ENCODE peak calls at places on chromosome 4, in nine cellular contexts. T is H7, K is sigmoid colon, E is adipocyte, F is HFF-Myc, M is bronchial epithelial cell, Z is cardiac muscle cell, R is astrocyte, X is HepG2. C is an unnamed sample.

GRCh38 chr4:121070274-121070673 is 2.1 kb downstream of the NDNF start:
- DNase-seq in X (no peak), M (no peak), T (peak), K (peak), F (no peak), E (no peak), R (no peak), Z (peak), C (no peak)

GRCh38 chr4:117700111-117700892 is 334.0 kb upstream of the NDST3 start:
- DNase-seq in E (peak), M (peak), K (no peak), T (peak), Z (peak), X (peak), R (no peak), F (no peak), C (no peak)

GRCh38 chr4:620201-620600 is 5.2 kb upstream of the PDE6B start:
- DNase-seq in E (no peak), R (no peak), T (no peak), X (no peak), M (no peak), Z (no peak), K (no peak), F (no peak), C (no peak)

GRCh38 chr4:143773998-143774898 is 73.8 kb upstream of the FREM3 start:
- DNase-seq in X (peak), Z (peak), T (peak), R (peak), K (no peak), M (peak), F (peak), E (peak), C (peak)

GRCh38 chr4:7398104-7398423 is 36.7 kb downstream of the PSAPL1 start:
- DNase-seq in F (peak), E (peak), T (no peak), M (peak), Z (peak), X (no peak), R (peak), K (peak), C (no peak)

GRCh38 chr4:153787156-153787555 is 1.7 kb downstream of the SFRP2 start:
- DNase-seq in F (no peak), Z (no peak), E (peak), T (peak), K (no peak), X (no peak), R (no peak), M (no peak), C (no peak)

GRCh38 chr4:121428721-121429120 is 47.9 kb upstream of the QRFPR start:
- DNase-seq in Z (no peak), T (no peak), M (peak), X (no peak), E (peak), K (no peak), R (peak), F (no peak), C (no peak)

GRCh38 chr4:6339818-6340445 is 70.3 kb downstream of the WFS1 start:
- DNase-seq in E (no peak), K (no peak), R (no peak), M (no peak), Z (no peak), F (no peak), X (no peak), T (no peak), C (no peak)

GRCh38 chr4:147430111-147430510 is 50.8 kb upstream of the EDNRA start:
- DNase-seq in E (no peak), K (no peak), Z (no peak), X (no peak), R (no peak), T (no peak), F (no peak), M (peak), C (no peak)

GRCh38 chr4:136438645-136439044 is 1093.6 kb downstream of the PCDH18 start:
- DNase-seq in E (no peak), K (no peak), F (no peak), Z (no peak), R (no peak), M (no peak), X (no peak), T (no peak), C (no peak)

GRCh38 chr4:139568206-139568969 is 12.4 kb upstream of the SETD7 start:
- DNase-seq in F (no peak), R (no peak), K (no peak), E (no peak), Z (no peak), X (no peak), M (peak), T (no peak), C (no peak)

GRCh38 chr4:54099287-54099958 is 540 bp upstream of the GSX2 start:
- DNase-seq in E (peak), K (no peak), Z (no peak), X (no peak), R (peak), M (no peak), T (peak), F (no peak), C (no peak)

GRCh38 chr4:101795704-101796103 is 5.2 kb downstream of the BANK1 start:
- DNase-seq in F (no peak), X (no peak), Z (no peak), R (no peak), M (no peak), K (no peak), T (no peak), E (no peak), C (no peak)

GRCh38 chr4:53196872-53197759 is 168.7 kb downstream of the SCFD2 start:
- DNase-seq in K (no peak), F (peak), E (peak), Z (peak), M (peak), X (peak), T (peak), R (peak), C (peak)

GRCh38 chr4:87543835-87544461 is 14.8 kb upstream of the SPARCL1 start:
- DNase-seq in Z (peak), M (peak), R (peak), T (peak), F (no peak), E (peak), X (peak), K (no peak), C (peak)

GRCh38 chr4:15649914-15650545 is 5.1 kb downstream of the FBXL5 start:
- DNase-seq in Z (peak), E (peak), M (peak), F (no peak), R (peak), K (no peak), X (peak), T (peak), C (no peak)

GRCh38 chr4:184335520-184335919 is 117.8 kb upstream of the ENPP6 start:
- DNase-seq in F (no peak), T (no peak), Z (no peak), E (no peak), M (no peak), R (no peak), X (no peak), K (no peak), C (no peak)

GRCh38 chr4:177862541-177863176 is 420.4 kb upstream of the AGA start:
- DNase-seq in M (no peak), R (no peak), T (no peak), E (no peak), F (no peak), Z (no peak), X (no peak), K (no peak), C (no peak)

GRCh38 chr4:118410143-118410542 is 57.3 kb upstream of the PRSS12 start:
- DNase-seq in T (no peak), E (peak), Z (no peak), F (no peak), R (peak), M (peak), K (no peak), X (no peak), C (no peak)

GRCh38 chr4:42278709-42279324 is 118.5 kb upstream of the SHISA3 start:
- DNase-seq in E (no peak), M (no peak), Z (no peak), K (no peak), F (no peak), X (no peak), R (no peak), T (no peak), C (no peak)

GRCh38 chr4:183722738-183723560 is 63.9 kb downstream of the TRAPPC11 start:
- DNase-seq in Z (peak), F (no peak), K (peak), X (no peak), R (peak), M (peak), T (peak), E (peak), C (no peak)

GRCh38 chr4:101102114-101102752 is 245.1 kb downstream of the PPP3CA start:
- DNase-seq in X (no peak), E (peak), R (peak), T (no peak), F (peak), K (peak), Z (no peak), M (no peak), C (no peak)

GRCh38 chr4:171834640-171835039 is 21.4 kb downstream of the GALNTL6 start:
- DNase-seq in M (no peak), T (no peak), Z (no peak), E (no peak), K (no peak), F (no peak), R (no peak), X (no peak), C (no peak)

GRCh38 chr4:64539234-64539849 is 130.1 kb upstream of the TECRL start:
- DNase-seq in T (peak), M (peak), E (peak), Z (peak), X (peak), F (peak), R (peak), K (no peak), C (peak)

GRCh38 chr4:109946120-109946519 is 33.4 kb downstream of the EGF start:
- DNase-seq in X (no peak), T (no peak), M (no peak), Z (no peak), K (no peak), E (no peak), F (no peak), R (no peak), C (no peak)

GRCh38 chr4:184280591-184281071 is 63.0 kb upstream of the ENPP6 start:
- DNase-seq in Z (no peak), E (no peak), X (peak), R (no peak), F (no peak), K (no peak), T (no peak), M (no peak), C (no peak)

GRCh38 chr4:25448379-25449109 is 71.5 kb downstream of the ANAPC4 start:
- DNase-seq in F (peak), E (peak), R (peak), X (no peak), Z (no peak), T (no peak), K (peak), M (peak), C (no peak)

GRCh38 chr4:1767770-1768366 is 25.2 kb upstream of the FGFR3 start:
- DNase-seq in T (peak), F (no peak), X (peak), M (peak), K (no peak), E (peak), Z (peak), R (no peak), C (no peak)

GRCh38 chr4:143587703-143588102 is 74.2 kb downstream of the SMARCA5 start:
- DNase-seq in T (no peak), K (no peak), X (no peak), E (peak), F (no peak), M (peak), Z (no peak), R (peak), C (no peak)

GRCh38 chr4:134328741-134329140 is 127.2 kb upstream of the PABPC4L start:
- DNase-seq in F (no peak), K (no peak), E (no peak), R (no peak), T (peak), X (no peak), M (no peak), Z (no peak), C (no peak)

GRCh38 chr4:22115262-22115661 is 166.7 kb upstream of the KCNIP4 start:
- DNase-seq in F (no peak), T (no peak), M (no peak), R (no peak), Z (no peak), K (no peak), E (peak), X (no peak), C (no peak)

GRCh38 chr4:114393295-114394038 is 205.1 kb upstream of the UGT8 start:
- DNase-seq in Z (no peak), F (no peak), M (no peak), R (peak), K (no peak), E (no peak), T (no peak), X (no peak), C (no peak)
- H3K4me3 ChIP-seq in Z (no peak), F (no peak), M (no peak), R (no peak), K (no peak), E (no peak), T (no peak), X (no peak), C (no peak)

GRCh38 chr4:48668254-48669017 is 111.6 kb downstream of the FRYL start:
- DNase-seq in X (no peak), T (no peak), R (no peak), E (no peak), Z (peak), M (peak), F (no peak), K (no peak), C (no peak)
- H3K4me3 ChIP-seq in X (no peak), T (no peak), R (no peak), E (no peak), Z (no peak), M (no peak), F (no peak), K (no peak), C (no peak)

GRCh38 chr4:108622022-108622421 is 1.6 kb downstream of the RPL34 start:
- DNase-seq in X (no peak), T (no peak), R (no peak), K (no peak), M (no peak), F (no peak), E (no peak), Z (no peak), C (no peak)
- H3K4me3 ChIP-seq in X (peak), T (no peak), R (peak), K (no peak), M (no peak), F (peak), E (peak), Z (peak), C (peak)

GRCh38 chr4:2871911-2872310 is 28.3 kb downstream of the ADD1 start:
- DNase-seq in M (no peak), Z (no peak), X (no peak), F (no peak), T (no peak), K (no peak), E (no peak), R (no peak), C (no peak)

GRCh38 chr4:2868840-2869487 is 25.3 kb downstream of the ADD1 start:
- DNase-seq in R (no peak), Z (no peak), F (no peak), T (no peak), K (no peak), M (no peak), E (no peak), X (no peak), C (no peak)

GRCh38 chr4:2871466-2871865 is 27.8 kb downstream of the ADD1 start:
- DNase-seq in F (no peak), E (no peak), K (no peak), T (no peak), Z (no peak), M (no peak), X (no peak), R (no peak), C (no peak)

GRCh38 chr4:2869659-2870058 is 26.0 kb downstream of the ADD1 start:
- DNase-seq in T (no peak), X (no peak), E (no peak), F (no peak), Z (no peak), K (no peak), R (no peak), M (no peak), C (no peak)

GRCh38 chr4:2870098-2870497 is 26.5 kb downstream of the ADD1 start:
- DNase-seq in F (no peak), K (no peak), M (no peak), R (no peak), T (no peak), X (no peak), E (no peak), Z (no peak), C (no peak)
- H3K4me3 ChIP-seq in F (no peak), K (no peak), M (no peak), R (no peak), T (no peak), X (peak), E (no peak), Z (no peak), C (no peak)

DNA sequence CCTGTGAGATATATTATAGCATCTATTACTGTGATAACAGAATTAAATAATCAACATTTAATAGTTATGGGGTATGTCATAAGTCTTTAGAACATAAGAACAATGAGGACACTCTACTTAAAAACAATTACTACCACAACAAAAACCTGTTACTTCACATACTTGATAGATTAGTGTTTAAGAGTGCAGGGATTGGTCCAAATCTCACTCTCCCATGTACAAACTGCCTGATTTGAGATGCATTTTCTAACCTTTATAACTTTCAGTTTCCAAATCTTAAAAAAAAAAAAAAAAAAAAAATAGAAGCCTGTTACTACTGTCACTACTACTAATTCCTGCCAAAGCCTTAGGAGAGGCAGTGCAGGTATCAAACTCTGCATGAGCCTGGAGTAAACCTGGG is 5.6 kb downstream of the PCDH18 start:
- DNase-seq in E (no peak), Z (no peak), F (no peak), X (no peak), R (no peak), T (no peak), M (no peak), K (no peak), C (no peak)
- H3K4me3 ChIP-seq in E (peak), Z (no peak), F (peak), X (no peak), R (no peak), T (no peak), M (no peak), K (peak), C (no peak)

GRCh38 chr4:106681381-106681921 is 312.9 kb upstream of the GIMD1 start:
- DNase-seq in E (no peak), T (no peak), R (no peak), Z (no peak), X (no peak), M (no peak), K (peak), F (no peak), C (no peak)

GRCh38 chr4:106690487-106690886 is 321.9 kb upstream of the GIMD1 start:
- DNase-seq in R (peak), K (no peak), E (peak), Z (no peak), X (no peak), M (peak), F (no peak), T (no peak), C (no peak)

GRCh38 chr4:106691749-106692148 is 323.2 kb upstream of the GIMD1 start:
- DNase-seq in Z (no peak), T (peak), M (no peak), F (no peak), K (no peak), E (peak), X (no peak), R (no peak), C (no peak)

GRCh38 chr4:106687026-106687425 is 318.4 kb upstream of the GIMD1 start:
- DNase-seq in E (no peak), F (no peak), M (peak), R (no peak), Z (no peak), X (no peak), T (no peak), K (no peak), C (no peak)
- H3K4me3 ChIP-seq in E (no peak), F (no peak), M (no peak), R (no peak), Z (no peak), X (no peak), T (no peak), K (no peak), C (no peak)

C was measured in epithelial cell of proximal tubule.